ENCODE peak calls at places on chromosomes 4 and X, in nine cellular contexts. Z is GM23248, C is H1, G is HCT116, S is kidney, W is neuronal stem cell, D is MM.1S, U is adipocyte, I is IMR-90. R is an unnamed sample.

GRCh38 chrX:9635368-9635767 is 130.3 kb downstream of the GPR143 start:
- DNase-seq in W (no peak), S (no peak), D (no peak), Z (no peak), C (no peak), G (no peak), U (no peak), I (no peak), R (no peak)

GRCh38 chr4:6331018-6331417 is 61.4 kb downstream of the WFS1 start:
- DNase-seq in S (no peak), D (peak; percentile 47), U (peak; percentile 14), I (peak; percentile 20), Z (peak; percentile 43), C (peak; percentile 65), W (no peak), G (no peak), R (peak; percentile 73)

GRCh38 chr4:89797117-89797516 is 39.8 kb downstream of the SNCA start:
- DNase-seq in U (no peak), Z (peak; percentile 44), C (no peak), S (peak; percentile 29), I (peak; percentile 34), D (no peak), W (no peak), G (no peak), R (no peak)

GRCh38 chr4:66575024-66575696 is 904.9 kb upstream of the EPHA5 start:
- DNase-seq in S (no peak), U (peak; percentile 68), W (no peak), D (no peak), I (peak; percentile 62), G (no peak), Z (no peak), C (no peak), R (no peak)

GRCh38 chr4:177951026-177951425 is 508.8 kb upstream of the AGA start:
- DNase-seq in C (no peak), U (no peak), G (no peak), S (no peak), W (no peak), I (no peak), Z (no peak), D (no peak), R (no peak)

GRCh38 chrX:39848900-39849299 is 248.9 kb downstream of the BCOR start:
- DNase-seq in D (no peak), Z (peak; percentile 81), G (no peak), C (no peak), S (no peak), U (peak; percentile 38), W (no peak), I (peak; percentile 95), R (no peak)

GRCh38 chr4:54527532-54527931 is 130.2 kb upstream of the KIT start:
- DNase-seq in I (no peak), U (no peak), G (no peak), Z (no peak), S (no peak), D (no peak), W (no peak), C (no peak), R (peak; percentile 61)

GRCh38 chr4:96170198-96170597 is 330.3 kb downstream of the PDHA2 start:
- DNase-seq in U (no peak), C (peak; percentile 58), W (no peak), D (no peak), I (no peak), G (no peak), Z (no peak), S (peak; percentile 32), R (peak; percentile 57)

GRCh38 chr4:94015956-94016355 is 187.4 kb downstream of the ATOH1 start:
- DNase-seq in I (no peak), G (no peak), W (no peak), Z (no peak), S (no peak), C (no peak), D (no peak), U (no peak), R (no peak)

GRCh38 chr4:7297374-7297773 is 105.0 kb downstream of the SORCS2 start:
- DNase-seq in I (no peak), D (no peak), C (no peak), W (no peak), S (no peak), Z (no peak), U (no peak), G (no peak), R (no peak)

GRCh38 chr4:88166608-88167007 is 8.2 kb upstream of the ABCG2 start:
- DNase-seq in S (no peak), U (no peak), Z (no peak), D (no peak), W (no peak), I (no peak), G (no peak), C (no peak), R (no peak)

GRCh38 chr4:2253160-2254084 is 8.5 kb downstream of the MXD4 start:
- DNase-seq in W (no peak), U (no peak), C (no peak), Z (no peak), S (peak; percentile 59), G (no peak), D (no peak), I (no peak), R (no peak)

GRCh38 chr4:173535165-173535737 is 5.2 kb upstream of the HAND2 start:
- DNase-seq in C (no peak), U (no peak), D (no peak), I (no peak), G (no peak), W (no peak), Z (no peak), S (no peak), R (no peak)

GRCh38 chr4:78291277-78291676 is 234.2 kb downstream of the FRAS1 start:
- DNase-seq in G (no peak), U (no peak), Z (no peak), D (no peak), S (no peak), I (no peak), W (no peak), C (no peak), R (no peak)

GRCh38 chr4:4386736-4387392 is at the start of gene NSG1:
- DNase-seq in W (peak; percentile 44), D (no peak), S (peak; percentile 75), Z (peak; percentile 60), U (peak; percentile 52), C (peak; percentile 71), G (no peak), I (peak; percentile 18), R (peak; percentile 80)

GRCh38 chr4:168877779-168878491 is 132.1 kb downstream of the CBR4 start:
- DNase-seq in S (peak; percentile 83), G (no peak), U (peak; percentile 44), Z (peak; percentile 87), C (peak; percentile 75), W (peak; percentile 29), D (no peak), I (no peak), R (peak; percentile 84)

GRCh38 chr4:25875281-25875745 is 12.5 kb upstream of the SEL1L3 start:
- DNase-seq in I (no peak), S (no peak), Z (no peak), U (no peak), W (no peak), C (no peak), D (peak; percentile 65), G (no peak), R (no peak)

GRCh38 chr4:185504098-185505047 is 30.9 kb downstream of the PDLIM3 start:
- DNase-seq in W (no peak), D (no peak), S (peak; percentile 95), Z (peak; percentile 48), I (peak; percentile 75), G (peak; percentile 74), U (no peak), C (no peak), R (no peak)

GRCh38 chrX:39667746-39668507 is 429.8 kb downstream of the BCOR start:
- DNase-seq in I (no peak), W (no peak), Z (no peak), C (no peak), U (peak; percentile 9), S (no peak), G (no peak), D (no peak), R (no peak)

GRCh38 chrX:13001961-13002671 is 27.2 kb downstream of the TMSB4X start:
- DNase-seq in W (no peak), G (no peak), S (no peak), I (peak; percentile 52), Z (peak; percentile 32), U (no peak), C (no peak), D (no peak), R (no peak)
- H3K4me1 ChIP-seq in W (no peaks in the 10 kb centered on the region), G (no peaks in the 10 kb centered on the region), S (no peaks in the 10 kb centered on the region), I (no peaks in the 10 kb centered on the region), Z (peaks cover 14% of the 10 kb centered on the region), U (peaks cover 13% of the 10 kb centered on the region), C (no peaks in the 10 kb centered on the region), D (peaks cover 57% of the 10 kb centered on the region), R (no peaks in the 10 kb centered on the region)

DNA sequence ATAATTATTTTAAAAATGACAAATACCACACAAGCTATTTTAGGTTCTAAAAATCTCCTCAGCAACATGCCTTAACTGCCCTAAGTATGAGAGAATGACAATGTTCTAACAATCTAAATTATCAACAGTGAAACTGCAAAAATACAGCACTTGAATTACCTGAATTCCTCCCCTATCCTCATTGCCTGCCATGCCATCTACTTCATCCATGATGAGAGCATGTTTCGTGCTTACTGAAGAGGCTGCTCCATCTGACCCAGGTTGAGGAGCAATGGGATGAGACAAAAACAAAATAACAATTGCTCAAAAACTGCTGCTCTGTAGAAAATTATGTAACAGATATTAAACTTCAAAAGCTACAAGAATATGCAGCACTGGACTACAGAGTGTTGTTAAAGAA is 63.3 kb downstream of the RFC1 start:
- DNase-seq in S (no peak), I (no peak), Z (no peak), W (no peak), C (no peak), G (no peak), U (no peak), D (no peak), R (no peak)
- H3K36me3 ChIP-seq in S (peaks cover 16% of the 10 kb centered on the region), I (peaks cover 28% of the 10 kb centered on the region), Z (peaks cover 51% of the 10 kb centered on the region), W (peaks cover 22% of the 10 kb centered on the region), C (peaks cover 68% of the 10 kb centered on the region), G (peaks cover 28% of the 10 kb centered on the region), U (peaks cover 56% of the 10 kb centered on the region), D (peaks cover 16% of the 10 kb centered on the region), R (peaks cover 83% of the 10 kb centered on the region)

DNA sequence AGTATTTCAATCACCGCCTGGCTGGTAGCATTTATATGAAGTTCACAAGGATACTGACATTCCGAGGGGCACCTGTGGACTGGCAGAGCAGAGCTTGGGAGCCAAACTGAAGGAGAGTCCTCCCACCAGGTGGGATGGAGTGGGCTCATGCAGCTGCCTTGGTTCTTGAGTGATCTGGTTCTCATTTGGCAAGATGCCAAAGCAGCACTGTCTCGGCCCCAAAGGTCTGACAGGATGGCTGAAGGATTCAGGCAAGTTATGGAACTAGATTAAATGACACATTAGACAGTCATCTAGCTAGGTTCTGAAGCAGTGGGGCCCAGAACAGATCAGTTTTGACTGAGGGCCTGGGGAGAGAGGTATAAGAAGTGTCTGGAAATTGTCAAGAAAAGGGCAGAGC is 3.2 kb downstream of the FGF16 start:
- DNase-seq in I (no peak), G (no peak), S (no peak), C (no peak), U (no peak), W (no peak), Z (no peak), D (no peak), R (no peak)
- H3K9ac ChIP-seq in I (no peak overlapping the region), G (no peak overlapping the region), S (no peak overlapping the region), C (no peak overlapping the region), U (no peak overlapping the region), W (no peak overlapping the region), Z (no peak overlapping the region), D (no peak overlapping the region), R (no peak overlapping the region)

GRCh38 chr4:84363256-84363655 is 135.8 kb downstream of the NKX6-1 start:
- DNase-seq in U (no peak), D (no peak), Z (no peak), I (no peak), W (no peak), S (no peak), G (no peak), C (no peak), R (no peak)
- H3K4me1 ChIP-seq in U (peaks cover 3% of the 10 kb centered on the region), D (no peaks in the 10 kb centered on the region), Z (no peaks in the 10 kb centered on the region), I (no peaks in the 10 kb centered on the region), W (peaks cover 19% of the 10 kb centered on the region), S (no peaks in the 10 kb centered on the region), G (no peaks in the 10 kb centered on the region), C (peaks cover 3% of the 10 kb centered on the region), R (no peaks in the 10 kb centered on the region)